ENCODE peak calls at places on chromosomes 16 and 17, in four cellular contexts. X is GM12865; I is transverse colon; B is activated CD4-positive, CD25-positive, alpha-beta regulatory T cell treated with anti-CD3 and anti-CD28 coated beads, Interleukin-2, amount 50 U/mL, for 16 hours. Z is an unnamed sample.

GRCh38 chr17:75776399-75777242 is 8.0 kb upstream of the UNK start:
- DNase-seq in X (no peak), I (no peak), B (no peak), Z (no peak)

GRCh38 chr17:66944365-66945203 is 19.9 kb upstream of the CACNG4 start:
- DNase-seq in X (no peak), I (no peak), B (no peak), Z (no peak)

GRCh38 chr16:3431779-3432219 is 11.5 kb downstream of the ZNF597 start:
- DNase-seq in X (no peak), I (peak; percentile 19), B (peak; percentile 13), Z (peak; percentile 32)

GRCh38 chr17:77117415-77117814 is 23.4 kb upstream of the SEC14L1 start:
- DNase-seq in X (no peak), I (no peak), B (no peak), Z (no peak)

GRCh38 chr17:60523822-60524221 is 2.2 kb downstream of the APPBP2 start:
- DNase-seq in X (no peak), I (no peak), B (no peak), Z (no peak)

GRCh38 chr17:29042679-29043538 is at the start of gene PIPOX:
- DNase-seq in X (peak; percentile 18), I (peak; percentile 15), B (no peak), Z (no peak)

GRCh38 chr17:34305061-34305460 is 14.2 kb upstream of the CCL8 start:
- DNase-seq in X (no peak), I (no peak), B (no peak), Z (no peak)

GRCh38 chr17:48357727-48358126 is 72.3 kb downstream of the SKAP1 start:
- DNase-seq in X (no peak), I (no peak), B (no peak), Z (no peak)

GRCh38 chr16:78437352-78437968 is 338.0 kb downstream of the WWOX start:
- DNase-seq in X (peak; percentile 17), I (peak; percentile 15), B (peak; percentile 6), Z (no peak)

GRCh38 chr16:48556913-48557351 is 53.0 kb downstream of the N4BP1 start:
- DNase-seq in X (peak; percentile 46), I (no peak), B (no peak), Z (no peak)

GRCh38 chr17:65137076-65137935 is at the start of gene RGS9:
- DNase-seq in X (peak; percentile 87), I (peak; percentile 88), B (peak; percentile 68), Z (peak; percentile 81)

GRCh38 chr17:4584835-4585187 is 482 bp downstream of the SMTNL2 start:
- DNase-seq in X (no peak), I (no peak), B (no peak), Z (no peak)

GRCh38 chr17:72393553-72393952 is 272.7 kb downstream of the SOX9 start:
- DNase-seq in X (no peak), I (no peak), B (no peak), Z (no peak)

GRCh38 chr17:9371019-9371418 is 204.6 kb downstream of the STX8 start:
- DNase-seq in X (peak; percentile 16), I (no peak), B (no peak), Z (no peak)

GRCh38 chr16:68704232-68704867 is 32.7 kb upstream of the CDH1 start:
- DNase-seq in X (peak; percentile 85), I (peak; percentile 92), B (peak; percentile 31), Z (peak; percentile 31)

Z was measured in central memory CD8-positive, alpha-beta T cell.